ENCODE peak calls at places on chromosomes 4 and X, in nine cellular contexts. One of them, this sample, is unnamed.

GRCh38 chrX:134501942-134502341 is 42.0 kb downstream of the HPRT1 start:
- DNase-seq in BJ: no peak
- DNase-seq in stimulated activated CD8-positive, alpha-beta memory T cell treated with anti-CD3 and anti-CD28 coated beads, Interleukin-7, amount 100 ng/mL, for 1 hour: no peak
- DNase-seq in Kasumi-1: no peak
- DNase-seq in aorta: no peak
- DNase-seq in stimulated activated CD4-positive, alpha-beta T cell treated with anti-CD3 and anti-CD28 coated beads, Interleukin-12 subunit alpha, Interleukin-12 subunit beta, amount 100 ng/mL, for 24 hours: no peak
- DNase-seq in fibroblast of mammary gland: peak
- DNase-seq in AG09309: no peak
- DNase-seq in germinal center: no peak
- DNase-seq in this sample: no peak

GRCh38 chr4:47650584-47651130 is 165.6 kb downstream of the ATP10D start:
- DNase-seq in BJ: no peak
- DNase-seq in stimulated activated CD8-positive, alpha-beta memory T cell treated with anti-CD3 and anti-CD28 coated beads, Interleukin-7, amount 100 ng/mL, for 1 hour: no peak
- DNase-seq in Kasumi-1: no peak
- DNase-seq in aorta: no peak
- DNase-seq in stimulated activated CD4-positive, alpha-beta T cell treated with anti-CD3 and anti-CD28 coated beads, Interleukin-12 subunit alpha, Interleukin-12 subunit beta, amount 100 ng/mL, for 24 hours: no peak
- DNase-seq in fibroblast of mammary gland: no peak
- DNase-seq in AG09309: no peak
- DNase-seq in germinal center: no peak
- DNase-seq in this sample: no peak

GRCh38 chr4:158667651-158668198 is 4.0 kb downstream of the C4orf46 start:
- DNase-seq in BJ: no peak
- DNase-seq in stimulated activated CD8-positive, alpha-beta memory T cell treated with anti-CD3 and anti-CD28 coated beads, Interleukin-7, amount 100 ng/mL, for 1 hour: no peak
- DNase-seq in Kasumi-1: peak
- DNase-seq in aorta: no peak
- DNase-seq in stimulated activated CD4-positive, alpha-beta T cell treated with anti-CD3 and anti-CD28 coated beads, Interleukin-12 subunit alpha, Interleukin-12 subunit beta, amount 100 ng/mL, for 24 hours: no peak
- DNase-seq in fibroblast of mammary gland: peak
- DNase-seq in AG09309: no peak
- DNase-seq in germinal center: peak
- DNase-seq in this sample: peak

GRCh38 chr4:78439328-78439727 is 112.2 kb upstream of the ANXA3 start:
- DNase-seq in BJ: no peak
- DNase-seq in stimulated activated CD8-positive, alpha-beta memory T cell treated with anti-CD3 and anti-CD28 coated beads, Interleukin-7, amount 100 ng/mL, for 1 hour: no peak
- DNase-seq in Kasumi-1: no peak
- DNase-seq in aorta: no peak
- DNase-seq in stimulated activated CD4-positive, alpha-beta T cell treated with anti-CD3 and anti-CD28 coated beads, Interleukin-12 subunit alpha, Interleukin-12 subunit beta, amount 100 ng/mL, for 24 hours: no peak
- DNase-seq in fibroblast of mammary gland: no peak
- DNase-seq in AG09309: no peak
- DNase-seq in germinal center: no peak
- DNase-seq in this sample: no peak

GRCh38 chrX:111090458-111090857 is 5.5 kb upstream of the PAK3 start:
- DNase-seq in BJ: no peak
- DNase-seq in stimulated activated CD8-positive, alpha-beta memory T cell treated with anti-CD3 and anti-CD28 coated beads, Interleukin-7, amount 100 ng/mL, for 1 hour: no peak
- DNase-seq in Kasumi-1: no peak
- DNase-seq in aorta: no peak
- DNase-seq in stimulated activated CD4-positive, alpha-beta T cell treated with anti-CD3 and anti-CD28 coated beads, Interleukin-12 subunit alpha, Interleukin-12 subunit beta, amount 100 ng/mL, for 24 hours: no peak
- DNase-seq in fibroblast of mammary gland: no peak
- DNase-seq in AG09309: no peak
- DNase-seq in germinal center: no peak
- DNase-seq in this sample: no peak

GRCh38 chr4:83204731-83205130 is 79.9 kb downstream of the COQ2 start:
- DNase-seq in BJ: no peak
- DNase-seq in stimulated activated CD8-positive, alpha-beta memory T cell treated with anti-CD3 and anti-CD28 coated beads, Interleukin-7, amount 100 ng/mL, for 1 hour: no peak
- DNase-seq in Kasumi-1: no peak
- DNase-seq in aorta: no peak
- DNase-seq in stimulated activated CD4-positive, alpha-beta T cell treated with anti-CD3 and anti-CD28 coated beads, Interleukin-12 subunit alpha, Interleukin-12 subunit beta, amount 100 ng/mL, for 24 hours: no peak
- DNase-seq in fibroblast of mammary gland: no peak
- DNase-seq in AG09309: no peak
- DNase-seq in germinal center: no peak
- DNase-seq in this sample: no peak

GRCh38 chr4:76691767-76692689 is 205.9 kb downstream of the SOWAHB start:
- DNase-seq in BJ: no peak
- DNase-seq in stimulated activated CD8-positive, alpha-beta memory T cell treated with anti-CD3 and anti-CD28 coated beads, Interleukin-7, amount 100 ng/mL, for 1 hour: no peak
- DNase-seq in Kasumi-1: no peak
- DNase-seq in aorta: no peak
- DNase-seq in stimulated activated CD4-positive, alpha-beta T cell treated with anti-CD3 and anti-CD28 coated beads, Interleukin-12 subunit alpha, Interleukin-12 subunit beta, amount 100 ng/mL, for 24 hours: no peak
- DNase-seq in fibroblast of mammary gland: no peak
- DNase-seq in AG09309: no peak
- DNase-seq in germinal center: no peak
- DNase-seq in this sample: no peak

GRCh38 chr4:184406915-184407314 is 67.4 kb downstream of the IRF2 start:
- DNase-seq in BJ: no peak
- DNase-seq in stimulated activated CD8-positive, alpha-beta memory T cell treated with anti-CD3 and anti-CD28 coated beads, Interleukin-7, amount 100 ng/mL, for 1 hour: no peak
- DNase-seq in Kasumi-1: no peak
- DNase-seq in aorta: peak
- DNase-seq in stimulated activated CD4-positive, alpha-beta T cell treated with anti-CD3 and anti-CD28 coated beads, Interleukin-12 subunit alpha, Interleukin-12 subunit beta, amount 100 ng/mL, for 24 hours: no peak
- DNase-seq in fibroblast of mammary gland: peak
- DNase-seq in AG09309: no peak
- DNase-seq in germinal center: no peak
- DNase-seq in this sample: no peak

GRCh38 chrX:10098235-10098819 is 58.4 kb upstream of the CLCN4 start:
- DNase-seq in BJ: no peak
- DNase-seq in stimulated activated CD8-positive, alpha-beta memory T cell treated with anti-CD3 and anti-CD28 coated beads, Interleukin-7, amount 100 ng/mL, for 1 hour: no peak
- DNase-seq in Kasumi-1: no peak
- DNase-seq in aorta: no peak
- DNase-seq in stimulated activated CD4-positive, alpha-beta T cell treated with anti-CD3 and anti-CD28 coated beads, Interleukin-12 subunit alpha, Interleukin-12 subunit beta, amount 100 ng/mL, for 24 hours: peak
- DNase-seq in fibroblast of mammary gland: peak
- DNase-seq in AG09309: no peak
- DNase-seq in germinal center: peak
- DNase-seq in this sample: no peak

GRCh38 chr4:95516528-95517011 is 32.2 kb downstream of the UNC5C start:
- DNase-seq in BJ: no peak
- DNase-seq in stimulated activated CD8-positive, alpha-beta memory T cell treated with anti-CD3 and anti-CD28 coated beads, Interleukin-7, amount 100 ng/mL, for 1 hour: no peak
- DNase-seq in Kasumi-1: no peak
- DNase-seq in aorta: no peak
- DNase-seq in stimulated activated CD4-positive, alpha-beta T cell treated with anti-CD3 and anti-CD28 coated beads, Interleukin-12 subunit alpha, Interleukin-12 subunit beta, amount 100 ng/mL, for 24 hours: no peak
- DNase-seq in fibroblast of mammary gland: no peak
- DNase-seq in AG09309: no peak
- DNase-seq in germinal center: no peak
- DNase-seq in this sample: peak

GRCh38 chrX:17377047-17377692 is 2.2 kb downstream of the NHS start:
- DNase-seq in BJ: no peak
- DNase-seq in stimulated activated CD8-positive, alpha-beta memory T cell treated with anti-CD3 and anti-CD28 coated beads, Interleukin-7, amount 100 ng/mL, for 1 hour: no peak
- DNase-seq in Kasumi-1: no peak
- DNase-seq in aorta: peak
- DNase-seq in stimulated activated CD4-positive, alpha-beta T cell treated with anti-CD3 and anti-CD28 coated beads, Interleukin-12 subunit alpha, Interleukin-12 subunit beta, amount 100 ng/mL, for 24 hours: no peak
- DNase-seq in fibroblast of mammary gland: peak
- DNase-seq in AG09309: no peak
- DNase-seq in germinal center: no peak
- DNase-seq in this sample: peak

GRCh38 chr4:172674811-172675210 is 493.8 kb upstream of the GALNT7 start:
- DNase-seq in BJ: no peak
- DNase-seq in stimulated activated CD8-positive, alpha-beta memory T cell treated with anti-CD3 and anti-CD28 coated beads, Interleukin-7, amount 100 ng/mL, for 1 hour: no peak
- DNase-seq in Kasumi-1: no peak
- DNase-seq in aorta: no peak
- DNase-seq in stimulated activated CD4-positive, alpha-beta T cell treated with anti-CD3 and anti-CD28 coated beads, Interleukin-12 subunit alpha, Interleukin-12 subunit beta, amount 100 ng/mL, for 24 hours: no peak
- DNase-seq in fibroblast of mammary gland: no peak
- DNase-seq in AG09309: no peak
- DNase-seq in germinal center: no peak
- DNase-seq in this sample: no peak

GRCh38 chr4:24857996-24858395 is 54.8 kb downstream of the CCDC149 start:
- DNase-seq in BJ: peak
- DNase-seq in stimulated activated CD8-positive, alpha-beta memory T cell treated with anti-CD3 and anti-CD28 coated beads, Interleukin-7, amount 100 ng/mL, for 1 hour: no peak
- DNase-seq in Kasumi-1: no peak
- DNase-seq in aorta: peak
- DNase-seq in stimulated activated CD4-positive, alpha-beta T cell treated with anti-CD3 and anti-CD28 coated beads, Interleukin-12 subunit alpha, Interleukin-12 subunit beta, amount 100 ng/mL, for 24 hours: no peak
- DNase-seq in fibroblast of mammary gland: peak
- DNase-seq in AG09309: peak
- DNase-seq in germinal center: no peak
- DNase-seq in this sample: peak

GRCh38 chrX:26414534-26414933 is 198.6 kb downstream of the MAGEB5 start:
- DNase-seq in BJ: no peak
- DNase-seq in stimulated activated CD8-positive, alpha-beta memory T cell treated with anti-CD3 and anti-CD28 coated beads, Interleukin-7, amount 100 ng/mL, for 1 hour: no peak
- DNase-seq in Kasumi-1: no peak
- DNase-seq in aorta: no peak
- DNase-seq in stimulated activated CD4-positive, alpha-beta T cell treated with anti-CD3 and anti-CD28 coated beads, Interleukin-12 subunit alpha, Interleukin-12 subunit beta, amount 100 ng/mL, for 24 hours: no peak
- DNase-seq in fibroblast of mammary gland: no peak
- DNase-seq in AG09309: no peak
- DNase-seq in germinal center: no peak
- DNase-seq in this sample: no peak

GRCh38 chrX:151336809-151337208 is 60.2 kb upstream of the VMA21 start:
- DNase-seq in BJ: no peak
- DNase-seq in stimulated activated CD8-positive, alpha-beta memory T cell treated with anti-CD3 and anti-CD28 coated beads, Interleukin-7, amount 100 ng/mL, for 1 hour: no peak
- DNase-seq in Kasumi-1: no peak
- DNase-seq in aorta: no peak
- DNase-seq in stimulated activated CD4-positive, alpha-beta T cell treated with anti-CD3 and anti-CD28 coated beads, Interleukin-12 subunit alpha, Interleukin-12 subunit beta, amount 100 ng/mL, for 24 hours: no peak
- DNase-seq in fibroblast of mammary gland: no peak
- DNase-seq in AG09309: no peak
- DNase-seq in germinal center: no peak
- DNase-seq in this sample: no peak

GRCh38 chrX:147891886-147892285 is 19.8 kb upstream of the FMR1 start:
- DNase-seq in BJ: no peak
- DNase-seq in stimulated activated CD8-positive, alpha-beta memory T cell treated with anti-CD3 and anti-CD28 coated beads, Interleukin-7, amount 100 ng/mL, for 1 hour: no peak
- DNase-seq in Kasumi-1: no peak
- DNase-seq in aorta: no peak
- DNase-seq in stimulated activated CD4-positive, alpha-beta T cell treated with anti-CD3 and anti-CD28 coated beads, Interleukin-12 subunit alpha, Interleukin-12 subunit beta, amount 100 ng/mL, for 24 hours: no peak
- DNase-seq in fibroblast of mammary gland: peak
- DNase-seq in AG09309: no peak
- DNase-seq in germinal center: no peak
- DNase-seq in this sample: no peak

GRCh38 chrX:21779095-21779494 is 21.2 kb upstream of the SMPX start:
- DNase-seq in BJ: no peak
- DNase-seq in stimulated activated CD8-positive, alpha-beta memory T cell treated with anti-CD3 and anti-CD28 coated beads, Interleukin-7, amount 100 ng/mL, for 1 hour: no peak
- DNase-seq in Kasumi-1: no peak
- DNase-seq in aorta: no peak
- DNase-seq in stimulated activated CD4-positive, alpha-beta T cell treated with anti-CD3 and anti-CD28 coated beads, Interleukin-12 subunit alpha, Interleukin-12 subunit beta, amount 100 ng/mL, for 24 hours: no peak
- DNase-seq in fibroblast of mammary gland: no peak
- DNase-seq in AG09309: no peak
- DNase-seq in germinal center: no peak
- DNase-seq in this sample: no peak

GRCh38 chrX:123665197-123665596 is 67.7 kb downstream of the THOC2 start:
- DNase-seq in BJ: no peak
- DNase-seq in stimulated activated CD8-positive, alpha-beta memory T cell treated with anti-CD3 and anti-CD28 coated beads, Interleukin-7, amount 100 ng/mL, for 1 hour: no peak
- DNase-seq in Kasumi-1: no peak
- DNase-seq in aorta: no peak
- DNase-seq in stimulated activated CD4-positive, alpha-beta T cell treated with anti-CD3 and anti-CD28 coated beads, Interleukin-12 subunit alpha, Interleukin-12 subunit beta, amount 100 ng/mL, for 24 hours: no peak
- DNase-seq in fibroblast of mammary gland: peak
- DNase-seq in AG09309: no peak
- DNase-seq in germinal center: no peak
- DNase-seq in this sample: no peak

GRCh38 chr4:106775636-106776035 is 260.5 kb downstream of the DKK2 start:
- DNase-seq in BJ: no peak
- DNase-seq in stimulated activated CD8-positive, alpha-beta memory T cell treated with anti-CD3 and anti-CD28 coated beads, Interleukin-7, amount 100 ng/mL, for 1 hour: no peak
- DNase-seq in Kasumi-1: peak
- DNase-seq in aorta: no peak
- DNase-seq in stimulated activated CD4-positive, alpha-beta T cell treated with anti-CD3 and anti-CD28 coated beads, Interleukin-12 subunit alpha, Interleukin-12 subunit beta, amount 100 ng/mL, for 24 hours: no peak
- DNase-seq in fibroblast of mammary gland: no peak
- DNase-seq in AG09309: no peak
- DNase-seq in germinal center: no peak
- DNase-seq in this sample: no peak

GRCh38 chr4:138110815-138111214 is 131.3 kb downstream of the SLC7A11 start:
- DNase-seq in BJ: no peak
- DNase-seq in stimulated activated CD8-positive, alpha-beta memory T cell treated with anti-CD3 and anti-CD28 coated beads, Interleukin-7, amount 100 ng/mL, for 1 hour: no peak
- DNase-seq in Kasumi-1: no peak
- DNase-seq in aorta: no peak
- DNase-seq in stimulated activated CD4-positive, alpha-beta T cell treated with anti-CD3 and anti-CD28 coated beads, Interleukin-12 subunit alpha, Interleukin-12 subunit beta, amount 100 ng/mL, for 24 hours: no peak
- DNase-seq in fibroblast of mammary gland: no peak
- DNase-seq in AG09309: no peak
- DNase-seq in germinal center: no peak
- DNase-seq in this sample: no peak

GRCh38 chr4:37673523-37674192 is 12.5 kb downstream of the RELL1 start:
- DNase-seq in BJ: no peak
- DNase-seq in stimulated activated CD8-positive, alpha-beta memory T cell treated with anti-CD3 and anti-CD28 coated beads, Interleukin-7, amount 100 ng/mL, for 1 hour: no peak
- DNase-seq in Kasumi-1: no peak
- DNase-seq in aorta: no peak
- DNase-seq in stimulated activated CD4-positive, alpha-beta T cell treated with anti-CD3 and anti-CD28 coated beads, Interleukin-12 subunit alpha, Interleukin-12 subunit beta, amount 100 ng/mL, for 24 hours: no peak
- DNase-seq in fibroblast of mammary gland: no peak
- DNase-seq in AG09309: no peak
- DNase-seq in germinal center: no peak
- DNase-seq in this sample: no peak

GRCh38 chr4:155572106-155572703 is 94.4 kb upstream of the GUCY1A1 start:
- DNase-seq in BJ: no peak
- DNase-seq in stimulated activated CD8-positive, alpha-beta memory T cell treated with anti-CD3 and anti-CD28 coated beads, Interleukin-7, amount 100 ng/mL, for 1 hour: no peak
- DNase-seq in Kasumi-1: no peak
- DNase-seq in aorta: peak
- DNase-seq in stimulated activated CD4-positive, alpha-beta T cell treated with anti-CD3 and anti-CD28 coated beads, Interleukin-12 subunit alpha, Interleukin-12 subunit beta, amount 100 ng/mL, for 24 hours: no peak
- DNase-seq in fibroblast of mammary gland: peak
- DNase-seq in AG09309: no peak
- DNase-seq in germinal center: no peak
- DNase-seq in this sample: peak

GRCh38 chr4:140423106-140423505 is 4.3 kb downstream of the CLGN start:
- DNase-seq in BJ: no peak
- DNase-seq in stimulated activated CD8-positive, alpha-beta memory T cell treated with anti-CD3 and anti-CD28 coated beads, Interleukin-7, amount 100 ng/mL, for 1 hour: no peak
- DNase-seq in Kasumi-1: no peak
- DNase-seq in aorta: no peak
- DNase-seq in stimulated activated CD4-positive, alpha-beta T cell treated with anti-CD3 and anti-CD28 coated beads, Interleukin-12 subunit alpha, Interleukin-12 subunit beta, amount 100 ng/mL, for 24 hours: no peak
- DNase-seq in fibroblast of mammary gland: peak
- DNase-seq in AG09309: no peak
- DNase-seq in germinal center: no peak
- DNase-seq in this sample: no peak

GRCh38 chr4:55337944-55338343 is 8.1 kb upstream of the SRD5A3 start:
- DNase-seq in BJ: no peak
- DNase-seq in stimulated activated CD8-positive, alpha-beta memory T cell treated with anti-CD3 and anti-CD28 coated beads, Interleukin-7, amount 100 ng/mL, for 1 hour: no peak
- DNase-seq in Kasumi-1: no peak
- DNase-seq in aorta: no peak
- DNase-seq in stimulated activated CD4-positive, alpha-beta T cell treated with anti-CD3 and anti-CD28 coated beads, Interleukin-12 subunit alpha, Interleukin-12 subunit beta, amount 100 ng/mL, for 24 hours: no peak
- DNase-seq in fibroblast of mammary gland: no peak
- DNase-seq in AG09309: no peak
- DNase-seq in germinal center: no peak
- DNase-seq in this sample: no peak